ENCODE peak calls at places on chromosome X, in four cellular contexts. R is CD4-positive, alpha-beta T cell; I is astrocyte of the spinal cord; P is heart right ventricle. A is an unnamed sample.

GRCh38 chrX:41198410-41198809 is 113.2 kb downstream of the USP9X start:
- DNase-seq in R (no peak), I (no peak), P (no peak), A (no peak)

GRCh38 chrX:114583646-114584433 is at the start of gene HTR2C:
- DNase-seq in R (no peak), I (no peak), P (no peak), A (no peak)

GRCh38 chrX:31099536-31100090 is 27.8 kb upstream of the FTHL17 start:
- DNase-seq in R (no peak), I (no peak), P (no peak), A (no peak)

GRCh38 chrX:17549005-17549685 is 174.1 kb downstream of the NHS start:
- DNase-seq in R (no peak), I (peak), P (no peak), A (no peak)

GRCh38 chrX:68018248-68019203 is 414.8 kb downstream of the OPHN1 start:
- DNase-seq in R (no peak), I (peak), P (no peak), A (peak)

GRCh38 chrX:57286507-57287251 is at the start of gene FAAH2:
- DNase-seq in R (peak), I (no peak), P (no peak), A (no peak)

GRCh38 chrX:31136144-31136572 is 64.3 kb upstream of the FTHL17 start:
- DNase-seq in R (no peak), I (no peak), P (no peak), A (no peak)

GRCh38 chrX:72100824-72101351 is 30.8 kb downstream of the RTL5 start:
- DNase-seq in R (peak), I (no peak), P (no peak), A (no peak)

GRCh38 chrX:136162827-136163427 is 15.6 kb downstream of the FHL1 start:
- DNase-seq in R (peak), I (peak), P (peak), A (peak)
- TF ChIP-seq CTCF in R (peak), I (peak), P (peak), A (peak)

DNA sequence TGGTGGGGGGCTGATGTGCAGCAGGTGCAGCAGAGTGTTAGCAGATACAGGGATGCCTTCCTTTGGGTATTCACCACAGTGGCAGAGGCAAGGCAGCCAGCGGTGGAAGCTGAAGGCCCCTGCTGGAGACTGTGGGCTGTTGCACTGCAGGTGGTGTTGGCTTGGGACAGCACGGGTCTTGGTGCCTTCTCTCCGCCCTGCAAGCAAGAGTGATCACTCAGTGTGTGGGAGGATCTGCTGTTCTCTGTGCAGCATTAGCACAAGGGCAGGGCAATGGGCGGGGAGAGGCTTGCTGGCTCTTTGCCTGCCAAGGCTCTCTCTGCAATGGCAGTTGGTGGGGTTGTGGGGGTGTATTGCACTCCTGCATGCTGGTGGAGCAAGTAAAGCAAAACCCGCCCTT is 821.0 kb upstream of the GRIA3 start:
- DNase-seq in R (no peak), I (no peak), P (no peak), A (no peak)
- TF ChIP-seq CTCF in R (no peak), I (no peak), P (no peak), A (peak)

GRCh38 chrX:44012484-44013096 is 39.4 kb upstream of the NDP start:
- DNase-seq in R (no peak), I (peak), P (peak), A (no peak)
- TF ChIP-seq CTCF in R (no peak), I (no peak), P (no peak), A (no peak)

GRCh38 chrX:80282535-80282934 is 137.7 kb upstream of the TENT5D start:
- DNase-seq in R (no peak), I (peak), P (no peak), A (no peak)
- TF ChIP-seq CTCF in R (no peak), I (peak), P (no peak), A (peak)

DNA sequence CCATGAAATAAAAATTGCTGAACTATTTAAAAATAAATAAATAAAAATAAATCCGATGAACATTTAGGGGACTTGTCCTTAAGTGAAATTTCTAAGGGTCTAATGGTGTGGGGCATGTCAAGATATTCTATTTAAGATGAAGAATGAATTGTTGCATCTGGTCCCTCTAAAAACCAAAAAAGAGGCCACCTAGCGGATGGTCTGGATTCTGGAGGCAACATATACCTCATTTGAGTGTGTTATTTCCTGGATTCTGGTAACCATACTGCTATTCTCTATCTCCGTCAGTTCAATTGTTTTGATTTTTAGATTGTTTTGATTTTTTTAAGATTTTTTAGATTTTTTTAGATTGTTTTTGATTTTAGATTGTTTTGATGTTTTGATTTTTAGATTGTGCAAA is 28.3 kb downstream of the AGTR2 start:
- DNase-seq in R (no peak), I (no peak), P (no peak), A (no peak)
- TF ChIP-seq CTCF in R (no peak), I (no peak), P (no peak), A (peak)

A was measured in neural crest cell.